ENCODE peak calls at places on chromosomes 12 and 14, in six cellular contexts. One of them, this sample, is unnamed.

GRCh38 chr12:94208433-94208921 is 60.1 kb downstream of the PLXNC1 start:
- DNase-seq in cardiac muscle cell: no peak
- DNase-seq in GM06990: no peak
- DNase-seq in type B pancreatic cell: no peak
- DNase-seq in GM13977: peak
- DNase-seq in AG10803: no peak
- DNase-seq in this sample: no peak

GRCh38 chr12:104213952-104214351 is 1.6 kb upstream of the TXNRD1 start:
- DNase-seq in cardiac muscle cell: peak
- DNase-seq in AG10803: peak
- DNase-seq in GM06990: no peak
- DNase-seq in GM13977: no peak
- DNase-seq in type B pancreatic cell: no peak
- DNase-seq in this sample: no peak

GRCh38 chr14:55302367-55302766 is 31.1 kb downstream of the FBXO34 start:
- DNase-seq in GM13977: no peak
- DNase-seq in GM06990: no peak
- DNase-seq in type B pancreatic cell: no peak
- DNase-seq in AG10803: no peak
- DNase-seq in cardiac muscle cell: no peak
- DNase-seq in this sample: no peak

GRCh38 chr14:53875337-53875897 is 81.2 kb downstream of the BMP4 start:
- DNase-seq in GM06990: no peak
- DNase-seq in AG10803: peak
- DNase-seq in type B pancreatic cell: no peak
- DNase-seq in GM13977: no peak
- DNase-seq in cardiac muscle cell: peak
- DNase-seq in this sample: no peak

GRCh38 chr12:116855744-116856470 is 25.3 kb downstream of the HRK start:
- DNase-seq in AG10803: no peak
- DNase-seq in GM13977: no peak
- DNase-seq in type B pancreatic cell: no peak
- DNase-seq in cardiac muscle cell: no peak
- DNase-seq in GM06990: no peak
- DNase-seq in this sample: peak

GRCh38 chr14:72443991-72444431 is 449.9 kb downstream of the DPF3 start:
- DNase-seq in GM06990: peak
- DNase-seq in type B pancreatic cell: no peak
- DNase-seq in AG10803: no peak
- DNase-seq in cardiac muscle cell: no peak
- DNase-seq in GM13977: peak
- DNase-seq in this sample: no peak

GRCh38 chr12:69570000-69570516 is 15.2 kb upstream of the CCT2 start:
- DNase-seq in cardiac muscle cell: peak
- DNase-seq in GM06990: no peak
- DNase-seq in AG10803: peak
- DNase-seq in GM13977: no peak
- DNase-seq in type B pancreatic cell: no peak
- DNase-seq in this sample: peak

GRCh38 chr14:89212386-89213235 is 204.4 kb downstream of the FOXN3 start:
- DNase-seq in AG10803: no peak
- DNase-seq in GM06990: no peak
- DNase-seq in type B pancreatic cell: no peak
- DNase-seq in cardiac muscle cell: no peak
- DNase-seq in GM13977: no peak
- DNase-seq in this sample: no peak

GRCh38 chr14:49512147-49512551 is 74.0 kb downstream of the RPS29 start:
- DNase-seq in GM13977: no peak
- DNase-seq in GM06990: no peak
- DNase-seq in AG10803: peak
- DNase-seq in type B pancreatic cell: no peak
- DNase-seq in cardiac muscle cell: peak
- DNase-seq in this sample: peak

GRCh38 chr12:1234073-1234472 is 243.1 kb downstream of the ERC1 start:
- DNase-seq in GM06990: no peak
- DNase-seq in cardiac muscle cell: peak
- DNase-seq in type B pancreatic cell: no peak
- DNase-seq in AG10803: peak
- DNase-seq in GM13977: no peak
- DNase-seq in this sample: no peak

GRCh38 chr12:120721866-120722265 is 3.8 kb upstream of the ACADS start:
- DNase-seq in type B pancreatic cell: no peak
- DNase-seq in GM06990: no peak
- DNase-seq in cardiac muscle cell: no peak
- DNase-seq in GM13977: no peak
- DNase-seq in AG10803: no peak
- DNase-seq in this sample: no peak

GRCh38 chr12:89856431-89856830 is 147.8 kb upstream of the ATP2B1 start:
- DNase-seq in AG10803: peak
- DNase-seq in GM13977: peak
- DNase-seq in type B pancreatic cell: no peak
- DNase-seq in GM06990: peak
- DNase-seq in cardiac muscle cell: peak
- DNase-seq in this sample: peak

GRCh38 chr12:26493656-26494055 is 298.3 kb downstream of the SSPN start:
- DNase-seq in type B pancreatic cell: no peak
- DNase-seq in GM13977: no peak
- DNase-seq in GM06990: no peak
- DNase-seq in cardiac muscle cell: no peak
- DNase-seq in AG10803: no peak
- DNase-seq in this sample: peak

GRCh38 chr12:10304161-10304574 is 3.5 kb upstream of the KLRD1 start:
- DNase-seq in GM13977: no peak
- DNase-seq in type B pancreatic cell: no peak
- DNase-seq in AG10803: peak
- DNase-seq in cardiac muscle cell: no peak
- DNase-seq in GM06990: no peak
- DNase-seq in this sample: no peak

GRCh38 chr12:34394211-34395055 is 372.1 kb downstream of the ALG10 start:
- DNase-seq in AG10803: no peak
- DNase-seq in type B pancreatic cell: peak
- DNase-seq in cardiac muscle cell: no peak
- DNase-seq in GM06990: no peak
- DNase-seq in GM13977: peak
- DNase-seq in this sample: no peak

GRCh38 chr12:66744956-66745383 is 66.1 kb upstream of the GRIP1 start:
- DNase-seq in GM13977: no peak
- DNase-seq in AG10803: no peak
- DNase-seq in type B pancreatic cell: no peak
- DNase-seq in GM06990: no peak
- DNase-seq in cardiac muscle cell: no peak
- DNase-seq in this sample: no peak

GRCh38 chr14:64387232-64387737 is 868 bp upstream of the MTHFD1 start:
- DNase-seq in type B pancreatic cell: peak
- DNase-seq in GM13977: no peak
- DNase-seq in GM06990: no peak
- DNase-seq in cardiac muscle cell: peak
- DNase-seq in AG10803: peak
- DNase-seq in this sample: peak

GRCh38 chr12:2101798-2102197 is 49.0 kb downstream of the CACNA1C start:
- DNase-seq in type B pancreatic cell: no peak
- DNase-seq in GM13977: no peak
- DNase-seq in GM06990: no peak
- DNase-seq in AG10803: peak
- DNase-seq in cardiac muscle cell: no peak
- DNase-seq in this sample: no peak

GRCh38 chr12:64457036-64457435 is 5.1 kb downstream of the TBK1 start:
- DNase-seq in GM06990: no peak
- DNase-seq in AG10803: no peak
- DNase-seq in type B pancreatic cell: no peak
- DNase-seq in GM13977: no peak
- DNase-seq in cardiac muscle cell: peak
- DNase-seq in this sample: no peak

GRCh38 chr12:84502180-84502857 is 410.3 kb downstream of the SLC6A15 start:
- DNase-seq in GM13977: no peak
- DNase-seq in cardiac muscle cell: no peak
- DNase-seq in AG10803: no peak
- DNase-seq in GM06990: no peak
- DNase-seq in type B pancreatic cell: no peak
- DNase-seq in this sample: peak

GRCh38 chr14:85471744-85472143 is 58.2 kb upstream of the FLRT2 start:
- DNase-seq in AG10803: peak
- DNase-seq in cardiac muscle cell: peak
- DNase-seq in GM06990: no peak
- DNase-seq in type B pancreatic cell: no peak
- DNase-seq in GM13977: no peak
- DNase-seq in this sample: peak

GRCh38 chr14:55715889-55716288 is 135.9 kb downstream of the KTN1 start:
- DNase-seq in AG10803: peak
- DNase-seq in cardiac muscle cell: peak
- DNase-seq in GM06990: no peak
- DNase-seq in type B pancreatic cell: no peak
- DNase-seq in GM13977: no peak
- DNase-seq in this sample: no peak

GRCh38 chr14:103021817-103022668 is 35.3 kb downstream of the CDC42BPB start:
- DNase-seq in GM06990: no peak
- DNase-seq in GM13977: no peak
- DNase-seq in AG10803: peak
- DNase-seq in type B pancreatic cell: no peak
- DNase-seq in cardiac muscle cell: no peak
- DNase-seq in this sample: no peak

GRCh38 chr12:62123721-62124203 is 136.4 kb upstream of the USP15 start:
- DNase-seq in cardiac muscle cell: peak
- DNase-seq in GM06990: peak
- DNase-seq in AG10803: peak
- DNase-seq in GM13977: peak
- DNase-seq in type B pancreatic cell: no peak
- DNase-seq in this sample: peak

GRCh38 chr14:63269561-63270225 is 49.0 kb downstream of the GPHB5 start:
- DNase-seq in GM06990: no peak
- DNase-seq in GM13977: no peak
- DNase-seq in AG10803: no peak
- DNase-seq in type B pancreatic cell: no peak
- DNase-seq in cardiac muscle cell: no peak
- DNase-seq in this sample: no peak

GRCh38 chr12:104686196-104686595 is 229.4 kb downstream of the CHST11 start:
- DNase-seq in GM06990: no peak
- DNase-seq in GM13977: no peak
- DNase-seq in AG10803: no peak
- DNase-seq in cardiac muscle cell: no peak
- DNase-seq in type B pancreatic cell: no peak
- DNase-seq in this sample: peak

GRCh38 chr14:25136811-25137210 is 86.9 kb upstream of the STXBP6 start:
- DNase-seq in cardiac muscle cell: no peak
- DNase-seq in type B pancreatic cell: no peak
- DNase-seq in GM06990: no peak
- DNase-seq in AG10803: no peak
- DNase-seq in GM13977: no peak
- DNase-seq in this sample: no peak

DNA sequence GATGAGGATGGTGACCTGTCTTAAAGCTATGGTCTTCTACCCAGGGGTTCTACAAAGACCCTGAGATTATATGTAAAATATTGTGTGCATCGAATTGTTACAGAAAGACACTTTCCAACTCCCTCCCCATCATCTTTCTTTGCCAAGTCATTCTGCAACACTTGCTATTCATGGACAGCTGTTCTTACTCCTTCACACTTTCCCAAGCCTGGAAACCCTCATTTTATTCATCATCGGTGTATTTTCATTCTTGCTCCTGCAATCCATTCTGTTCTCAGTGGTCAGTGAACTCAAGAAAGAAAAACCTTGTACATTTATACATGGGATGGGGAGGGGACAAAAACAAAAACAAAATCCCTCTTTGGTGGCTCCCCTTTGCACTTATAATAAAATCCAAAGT is 90.5 kb upstream of the STXBP6 start:
- DNase-seq in type B pancreatic cell: no peak
- DNase-seq in GM13977: no peak
- DNase-seq in cardiac muscle cell: no peak
- DNase-seq in AG10803: no peak
- DNase-seq in GM06990: no peak
- DNase-seq in this sample: no peak
- TF ChIP-seq CTCF in type B pancreatic cell: no peak
- TF ChIP-seq CTCF in GM13977: no peak
- TF ChIP-seq CTCF in cardiac muscle cell: no peak
- TF ChIP-seq CTCF in AG10803: no peak
- TF ChIP-seq CTCF in GM06990: no peak
- TF ChIP-seq CTCF in this sample: no peak

GRCh38 chr12:51217968-51218606 is at the start of gene POU6F1:
- DNase-seq in type B pancreatic cell: peak
- DNase-seq in cardiac muscle cell: peak
- DNase-seq in GM06990: peak
- DNase-seq in GM13977: peak
- DNase-seq in AG10803: peak
- DNase-seq in this sample: peak
- TF ChIP-seq CTCF in type B pancreatic cell: peak
- TF ChIP-seq CTCF in cardiac muscle cell: peak
- TF ChIP-seq CTCF in GM06990: peak
- TF ChIP-seq CTCF in GM13977: peak
- TF ChIP-seq CTCF in AG10803: peak
- TF ChIP-seq CTCF in this sample: peak

DNA sequence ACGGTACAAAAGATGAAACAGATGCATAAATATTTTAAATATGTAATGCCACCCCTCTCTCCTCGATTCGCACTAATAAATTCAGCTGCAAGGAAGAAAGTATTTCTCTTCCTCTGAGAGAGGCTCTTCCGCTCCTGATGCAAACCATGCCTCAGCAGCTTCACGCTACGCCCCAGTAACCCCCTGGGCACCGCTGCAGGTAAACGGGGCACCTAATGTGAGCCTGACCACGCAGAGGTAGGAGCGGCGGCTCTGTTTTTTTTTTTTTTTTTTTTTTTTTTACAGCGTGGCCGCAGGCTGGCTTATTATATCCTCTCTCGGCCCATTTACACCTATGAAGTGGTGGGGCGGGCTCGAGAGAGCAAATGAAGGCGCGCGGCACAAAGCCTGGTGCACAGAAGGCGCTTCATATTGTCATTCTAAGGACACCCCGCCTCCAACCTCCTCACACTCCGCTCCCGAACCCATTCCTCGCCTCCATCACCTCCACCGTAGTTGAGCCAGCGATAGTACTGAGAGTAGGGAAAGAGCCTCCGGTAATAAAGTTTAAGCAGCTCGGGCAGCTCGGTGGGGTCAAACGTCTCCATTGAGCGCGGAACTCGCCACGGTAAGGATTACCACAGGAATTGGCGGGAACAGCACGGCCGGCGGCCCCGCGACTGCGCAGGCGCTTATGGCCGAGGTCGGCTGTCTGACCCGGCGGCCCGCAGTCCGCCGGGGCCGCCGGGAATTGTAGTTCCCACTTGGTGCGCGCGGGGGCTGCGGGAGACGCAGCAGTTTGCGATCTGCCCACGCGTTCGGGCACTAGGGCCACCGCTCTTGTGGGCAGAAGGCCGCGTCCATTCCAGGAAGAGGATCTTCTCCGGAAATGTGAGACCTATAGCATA is at the start of gene PRIM1:
- DNase-seq in type B pancreatic cell: peak
- DNase-seq in GM06990: peak
- DNase-seq in cardiac muscle cell: peak
- DNase-seq in AG10803: peak
- DNase-seq in GM13977: peak
- DNase-seq in this sample: peak
- TF ChIP-seq CTCF in type B pancreatic cell: no peak
- TF ChIP-seq CTCF in GM06990: no peak
- TF ChIP-seq CTCF in cardiac muscle cell: no peak
- TF ChIP-seq CTCF in AG10803: peak
- TF ChIP-seq CTCF in GM13977: no peak
- TF ChIP-seq CTCF in this sample: no peak

GRCh38 chr12:122421815-122422737 is at the start of gene CLIP1:
- DNase-seq in type B pancreatic cell: peak
- DNase-seq in AG10803: peak
- DNase-seq in cardiac muscle cell: peak
- DNase-seq in GM13977: peak
- DNase-seq in GM06990: peak
- DNase-seq in this sample: no peak
- TF ChIP-seq CTCF in type B pancreatic cell: peak
- TF ChIP-seq CTCF in AG10803: peak
- TF ChIP-seq CTCF in cardiac muscle cell: peak
- TF ChIP-seq CTCF in GM13977: peak
- TF ChIP-seq CTCF in GM06990: peak
- TF ChIP-seq CTCF in this sample: peak

This sample was measured in RWPE1.